ENCODE peak calls at places on chromosomes 4 and X, in four cellular contexts. One of them, this sample, is unnamed.
A peak's percentile ranks its signal among the peaks of the same experiment; 100 is the strongest.

GRCh38 chrX:106726485-106727437 is at the start of gene RNF128:
- DNase-seq in NCI-H1105 treated with DMSO at 0.1 percent for 48 hours: peak; percentile 16
- DNase-seq in hippocampal formation: peak; percentile 3
- DNase-seq in RCC 7860: peak; percentile 38
- DNase-seq in this sample: peak; percentile 3

GRCh38 chr4:80005863-80006262 is 67.2 kb downstream of the ANTXR2 start:
- DNase-seq in NCI-H1105 treated with DMSO at 0.1 percent for 48 hours: no peak
- DNase-seq in hippocampal formation: no peak
- DNase-seq in RCC 7860: peak; percentile 10
- DNase-seq in this sample: no peak

GRCh38 chr4:38231626-38232025 is 271.4 kb downstream of the PTTG2 start:
- DNase-seq in NCI-H1105 treated with DMSO at 0.1 percent for 48 hours: no peak
- DNase-seq in hippocampal formation: no peak
- DNase-seq in RCC 7860: no peak
- DNase-seq in this sample: no peak

GRCh38 chr4:11412211-11412610 is 16.5 kb downstream of the HS3ST1 start:
- DNase-seq in NCI-H1105 treated with DMSO at 0.1 percent for 48 hours: no peak
- DNase-seq in hippocampal formation: no peak
- DNase-seq in RCC 7860: no peak
- DNase-seq in this sample: no peak

GRCh38 chrX:30649859-30650258 is 3.4 kb upstream of the GK start:
- DNase-seq in NCI-H1105 treated with DMSO at 0.1 percent for 48 hours: no peak
- DNase-seq in hippocampal formation: no peak
- DNase-seq in RCC 7860: no peak
- DNase-seq in this sample: no peak

GRCh38 chr4:56544573-56545131 is 39.1 kb downstream of the ARL9 start:
- DNase-seq in NCI-H1105 treated with DMSO at 0.1 percent for 48 hours: peak; percentile 57
- DNase-seq in hippocampal formation: peak; percentile 85
- DNase-seq in RCC 7860: peak; percentile 74
- DNase-seq in this sample: peak; percentile 93

GRCh38 chr4:1711055-1711905 is 839 bp downstream of the SLBP start:
- DNase-seq in NCI-H1105 treated with DMSO at 0.1 percent for 48 hours: no peak
- DNase-seq in hippocampal formation: peak; percentile 23
- DNase-seq in RCC 7860: no peak
- DNase-seq in this sample: no peak

GRCh38 chr4:72473434-72473900 is 95.6 kb downstream of the ADAMTS3 start:
- DNase-seq in NCI-H1105 treated with DMSO at 0.1 percent for 48 hours: no peak
- DNase-seq in hippocampal formation: no peak
- DNase-seq in RCC 7860: peak; percentile 20
- DNase-seq in this sample: no peak